ENCODE peak calls at places on chromosomes 16 and 17, in seven cellular contexts. N is AML-193; R is HS-5; Y is activated T-helper 1 cell treated with anti-CD3 and anti-CD28 coated beads, Interleukin-2, amount 50 U/mL, for 16 hours; V is cardiac fibroblast; U is dermis blood vessel endothelial cell; H is iPS-NIHi11. X is an unnamed sample.

GRCh38 chr17:71759422-71760060 is 361.3 kb upstream of the SOX9 start:
- DNase-seq in N (no peak), R (no peak), Y (no peak), V (no peak), U (no peak), H (no peak), X (no peak)

GRCh38 chr17:78185981-78186688 is 717 bp downstream of the TK1 start:
- DNase-seq in N (peak), R (no peak), Y (no peak), V (peak), U (peak), H (peak), X (no peak)

GRCh38 chr16:84942786-84943185 is 68.5 kb downstream of the ZDHHC7 start:
- DNase-seq in N (no peak), R (no peak), Y (no peak), V (no peak), U (no peak), H (no peak), X (no peak)

GRCh38 chr17:60158751-60159478 is 9.1 kb downstream of the CA4 start:
- DNase-seq in N (no peak), R (no peak), Y (no peak), V (peak), U (peak), H (peak), X (no peak)

GRCh38 chr17:29292071-29292991 is 1.6 kb downstream of the NUFIP2 start:
- DNase-seq in N (peak), R (no peak), Y (peak), V (peak), U (peak), H (peak), X (peak)

GRCh38 chr16:88339926-88340754 is 42.6 kb upstream of the ZNF469 start:
- DNase-seq in N (no peak), R (no peak), Y (no peak), V (no peak), U (no peak), H (no peak), X (no peak)

GRCh38 chr16:84334058-84334457 is 34.3 kb upstream of the ATP2C2 start:
- DNase-seq in N (no peak), R (no peak), Y (no peak), V (no peak), U (no peak), H (no peak), X (no peak)

GRCh38 chr16:81837312-81837748 is 58.2 kb downstream of the PLCG2 start:
- DNase-seq in N (no peak), R (no peak), Y (no peak), V (no peak), U (no peak), H (no peak), X (no peak)

GRCh38 chr16:13873835-13874438 is 46.0 kb upstream of the ERCC4 start:
- DNase-seq in N (no peak), R (no peak), Y (no peak), V (peak), U (peak), H (peak), X (no peak)

GRCh38 chr17:77213778-77214132 is 73.0 kb downstream of the SEC14L1 start:
- DNase-seq in N (no peak), R (no peak), Y (no peak), V (no peak), U (no peak), H (no peak), X (no peak)

X was measured in breast epithelium.